ENCODE peak calls at places on chromosomes 5 and 9, in seven cellular contexts. P, G, S, O, R, M and C are unnamed samples.

GRCh38 chr9:136316896-136317676 is 10.3 kb upstream of the GPSM1 start:
- DNase-seq in P (no peak), G (no peak), S (no peak), O (no peak), R (no peak), M (peak; percentile 43), C (no peak)

GRCh38 chr9:134366223-134367031 is 40.2 kb downstream of the RXRA start:
- DNase-seq in P (peak; percentile 94), G (peak; percentile 96), S (peak; percentile 76), O (no peak), R (no peak), M (peak; percentile 97), C (no peak)

GRCh38 chr9:117587263-117587662 is 116.9 kb upstream of the TLR4 start:
- DNase-seq in P (no peak), G (no peak), S (no peak), O (no peak), R (no peak), M (no peak), C (no peak)

GRCh38 chr9:125985142-125985997 is 238.2 kb downstream of the PBX3 start:
- DNase-seq in P (no peak), G (no peak), S (no peak), O (no peak), R (no peak), M (no peak), C (no peak)

GRCh38 chr9:77224750-77225312 is 47.5 kb downstream of the VPS13A start:
- DNase-seq in P (peak; percentile 58), G (no peak), S (peak; percentile 38), O (no peak), R (no peak), M (peak; percentile 74), C (no peak)

GRCh38 chr9:133708770-133709611 is 29.2 kb downstream of the SARDH start:
- DNase-seq in P (no peak), G (peak; percentile 59), S (no peak), O (peak; percentile 29), R (no peak), M (no peak), C (peak; percentile 78)

GRCh38 chr9:114691046-114691955 is 9.3 kb upstream of the TEX48 start:
- DNase-seq in P (peak; percentile 92), G (no peak), S (peak; percentile 95), O (no peak), R (no peak), M (peak; percentile 88), C (no peak)

GRCh38 chr9:88460583-88461332 is 72.5 kb downstream of the SPIN1 start:
- DNase-seq in P (peak; percentile 11), G (no peak), S (peak; percentile 64), O (no peak), R (no peak), M (no peak), C (no peak)

GRCh38 chr9:137369111-137369787 is 53.7 kb downstream of the EXD3 start:
- DNase-seq in P (no peak), G (peak; percentile 53), S (no peak), O (peak; percentile 10), R (no peak), M (no peak), C (no peak)

GRCh38 chr5:144697847-144698262 is 527.2 kb downstream of the KCTD16 start:
- DNase-seq in P (peak; percentile 89), G (no peak), S (peak; percentile 99), O (no peak), R (no peak), M (peak; percentile 93), C (no peak)

GRCh38 chr5:56148453-56148971 is 84.6 kb downstream of the ANKRD55 start:
- DNase-seq in P (no peak), G (no peak), S (peak; percentile 30), O (no peak), R (no peak), M (no peak), C (peak; percentile 45)

GRCh38 chr9:137705443-137705863 is 86.6 kb downstream of the EHMT1 start:
- DNase-seq in P (no peak), G (no peak), S (no peak), O (no peak), R (no peak), M (no peak), C (no peak)

GRCh38 chr9:19642256-19642655 is 146.6 kb downstream of the SLC24A2 start:
- DNase-seq in P (no peak), G (no peak), S (no peak), O (no peak), R (no peak), M (no peak), C (no peak)

GRCh38 chr5:142934335-142934734 is 164.2 kb downstream of the ARHGAP26 start:
- DNase-seq in P (no peak), G (no peak), S (no peak), O (no peak), R (no peak), M (no peak), C (no peak)

GRCh38 chr5:945691-946541 is 53.2 kb downstream of the TRIP13 start:
- DNase-seq in P (no peak), G (peak; percentile 41), S (no peak), O (no peak), R (no peak), M (no peak), C (peak; percentile 37)

GRCh38 chr5:72883850-72884249 is 67.4 kb downstream of the TNPO1 start:
- DNase-seq in P (no peak), G (no peak), S (peak; percentile 29), O (no peak), R (no peak), M (no peak), C (no peak)

GRCh38 chr5:15797116-15797515 is 297.1 kb downstream of the FBXL7 start:
- DNase-seq in P (no peak), G (no peak), S (no peak), O (no peak), R (no peak), M (no peak), C (no peak)

GRCh38 chr9:128558431-128559310 is 6.3 kb downstream of the SPTAN1 start:
- DNase-seq in P (peak; percentile 86), G (peak; percentile 88), S (peak; percentile 93), O (no peak), R (no peak), M (peak; percentile 90), C (peak; percentile 26)

GRCh38 chr9:89154651-89155336 is 23.8 kb downstream of the SHC3 start:
- DNase-seq in P (peak; percentile 93), G (no peak), S (peak; percentile 97), O (no peak), R (no peak), M (peak; percentile 87), C (no peak)

GRCh38 chr5:73938938-73939320 is 312.9 kb downstream of the ARHGEF28 start:
- DNase-seq in P (no peak), G (no peak), S (no peak), O (no peak), R (no peak), M (no peak), C (no peak)

GRCh38 chr9:129418451-129418850 is 202.4 kb downstream of the C9orf50 start:
- DNase-seq in P (no peak), G (no peak), S (no peak), O (no peak), R (no peak), M (no peak), C (no peak)

GRCh38 chr9:81423589-81424326 is 265.6 kb downstream of the TLE1 start:
- DNase-seq in P (no peak), G (no peak), S (peak; percentile 3), O (no peak), R (no peak), M (no peak), C (no peak)

GRCh38 chr9:35286381-35286780 is 124.6 kb downstream of the UNC13B start:
- DNase-seq in P (no peak), G (no peak), S (no peak), O (no peak), R (no peak), M (no peak), C (no peak)

GRCh38 chr5:139149477-139150199 is 48.5 kb downstream of the SIL1 start:
- DNase-seq in P (peak; percentile 44), G (no peak), S (peak; percentile 85), O (no peak), R (no peak), M (peak; percentile 44), C (no peak)

GRCh38 chr5:81854485-81854884 is 103.6 kb upstream of the SSBP2 start:
- DNase-seq in P (no peak), G (no peak), S (no peak), O (no peak), R (no peak), M (peak; percentile 28), C (no peak)
- TF ChIP-seq CTCF in P (peak; percentile 30), G (no peak), S (peak; percentile 33), O (no peak), R (peak; percentile 23), M (peak; percentile 19), C (no peak)

GRCh38 chr9:23431459-23431858 is 394.6 kb downstream of the ELAVL2 start:
- DNase-seq in P (no peak), G (no peak), S (no peak), O (no peak), R (no peak), M (no peak), C (no peak)
- TF ChIP-seq CTCF in P (no peak), G (no peak), S (no peak), O (no peak), R (no peak), M (no peak), C (no peak)

GRCh38 chr5:82163459-82164108 is 114.6 kb downstream of the RPS23 start:
- DNase-seq in P (peak; percentile 49), G (no peak), S (peak; percentile 52), O (no peak), R (no peak), M (peak; percentile 68), C (no peak)

GRCh38 chr5:82164957-82165698 is 113.0 kb downstream of the RPS23 start:
- DNase-seq in P (peak; percentile 5), G (no peak), S (peak; percentile 80), O (peak; percentile 29), R (no peak), M (peak; percentile 51), C (no peak)

GRCh38 chr5:82160948-82161347 is 117.2 kb downstream of the RPS23 start:
- DNase-seq in P (peak; percentile 77), G (no peak), S (peak; percentile 12), O (no peak), R (no peak), M (peak; percentile 60), C (no peak)

GRCh38 chr5:82164109-82164956 is 113.8 kb downstream of the RPS23 start:
- DNase-seq in P (peak; percentile 49), G (no peak), S (peak; percentile 92), O (no peak), R (no peak), M (peak; percentile 89), C (no peak)

DNA sequence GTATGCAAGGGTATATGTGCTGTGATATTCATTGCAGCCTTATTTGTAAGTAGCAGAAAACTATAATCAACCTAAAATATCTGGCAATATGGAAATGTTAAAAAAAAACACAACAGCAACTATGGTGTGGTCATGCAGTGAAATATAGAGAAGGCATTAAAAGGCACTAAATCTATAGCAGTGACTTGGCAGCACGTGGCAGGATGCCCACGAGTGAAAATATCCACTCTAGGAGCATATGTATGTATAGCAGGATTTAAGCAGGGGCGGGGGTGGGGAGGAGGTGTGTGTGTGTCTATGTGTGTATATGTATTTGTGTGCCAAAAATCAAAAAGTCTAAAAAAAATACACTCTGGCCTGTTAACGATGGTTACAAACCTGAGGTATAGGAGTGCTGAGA is 115.6 kb downstream of the RPS23 start:
- DNase-seq in P (no peak), G (no peak), S (no peak), O (no peak), R (no peak), M (no peak), C (no peak)
- TF ChIP-seq CTCF in P (no peak), G (no peak), S (no peak), O (no peak), R (no peak), M (no peak), C (no peak)

GRCh38 chr9:121888438-121888775 is 204.7 kb downstream of the TTLL11 start:
- DNase-seq in P (peak; percentile 76), G (no peak), S (peak; percentile 91), O (no peak), R (no peak), M (peak; percentile 88), C (no peak)
- TF ChIP-seq CTCF in P (no peak), G (no peak), S (peak; percentile 22), O (no peak), R (no peak), M (no peak), C (no peak)